ENCODE peak calls at places on chromosomes 3 and 15, in eight cellular contexts. One of them, this sample, is unnamed.

GRCh38 chr3:30682434-30683155 is 76.2 kb downstream of the TGFBR2 start:
- ATAC-seq in naive thymus-derived CD4-positive, alpha-beta T cell: peak
- ATAC-seq in HCT116: no peak
- ATAC-seq in activated CD8-positive, alpha-beta memory T cell treated with anti-CD3 and anti-CD28 coated beads, Interleukin-2, amount 10 ng/mL, durations not matched to agents 7 days and 5 days: no peak
- ATAC-seq in A549: no peak
- ATAC-seq in psoas muscle: peak
- ATAC-seq in Right ventricle myocardium superior: no peak
- ATAC-seq in activated T-cell treated with anti-CD3 and anti-CD28 coated beads, Interleukin-2, amount 50 U/mL, for 4 hours: peak
- ATAC-seq in this sample: no peak

GRCh38 chr15:82539690-82540054 is 585 bp downstream of the RPS17 start:
- ATAC-seq in naive thymus-derived CD4-positive, alpha-beta T cell: peak
- ATAC-seq in HCT116: no peak
- ATAC-seq in activated CD8-positive, alpha-beta memory T cell treated with anti-CD3 and anti-CD28 coated beads, Interleukin-2, amount 10 ng/mL, durations not matched to agents 7 days and 5 days: peak
- ATAC-seq in A549: peak
- ATAC-seq in psoas muscle: peak
- ATAC-seq in Right ventricle myocardium superior: peak
- ATAC-seq in activated T-cell treated with anti-CD3 and anti-CD28 coated beads, Interleukin-2, amount 50 U/mL, for 4 hours: no peak
- ATAC-seq in this sample: no peak

GRCh38 chr3:39809995-39810595 is 686 bp downstream of the MYRIP start:
- ATAC-seq in naive thymus-derived CD4-positive, alpha-beta T cell: no peak
- ATAC-seq in HCT116: no peak
- ATAC-seq in activated CD8-positive, alpha-beta memory T cell treated with anti-CD3 and anti-CD28 coated beads, Interleukin-2, amount 10 ng/mL, durations not matched to agents 7 days and 5 days: no peak
- ATAC-seq in A549: no peak
- ATAC-seq in psoas muscle: no peak
- ATAC-seq in Right ventricle myocardium superior: peak
- ATAC-seq in activated T-cell treated with anti-CD3 and anti-CD28 coated beads, Interleukin-2, amount 50 U/mL, for 4 hours: no peak
- ATAC-seq in this sample: no peak

GRCh38 chr15:76312540-76313174 is 1.4 kb upstream of the ETFA start:
- ATAC-seq in naive thymus-derived CD4-positive, alpha-beta T cell: no peak
- ATAC-seq in HCT116: no peak
- ATAC-seq in activated CD8-positive, alpha-beta memory T cell treated with anti-CD3 and anti-CD28 coated beads, Interleukin-2, amount 10 ng/mL, durations not matched to agents 7 days and 5 days: no peak
- ATAC-seq in A549: peak
- ATAC-seq in psoas muscle: no peak
- ATAC-seq in Right ventricle myocardium superior: no peak
- ATAC-seq in activated T-cell treated with anti-CD3 and anti-CD28 coated beads, Interleukin-2, amount 50 U/mL, for 4 hours: no peak
- ATAC-seq in this sample: no peak

GRCh38 chr15:50353251-50353998 is 1.6 kb downstream of the GABPB1 start:
- ATAC-seq in naive thymus-derived CD4-positive, alpha-beta T cell: peak
- ATAC-seq in HCT116: no peak
- ATAC-seq in activated CD8-positive, alpha-beta memory T cell treated with anti-CD3 and anti-CD28 coated beads, Interleukin-2, amount 10 ng/mL, durations not matched to agents 7 days and 5 days: peak
- ATAC-seq in A549: no peak
- ATAC-seq in psoas muscle: no peak
- ATAC-seq in Right ventricle myocardium superior: no peak
- ATAC-seq in activated T-cell treated with anti-CD3 and anti-CD28 coated beads, Interleukin-2, amount 50 U/mL, for 4 hours: peak
- ATAC-seq in this sample: peak

GRCh38 chr15:28885630-28886430 is at the start of gene APBA2:
- ATAC-seq in naive thymus-derived CD4-positive, alpha-beta T cell: peak
- ATAC-seq in HCT116: no peak
- ATAC-seq in activated CD8-positive, alpha-beta memory T cell treated with anti-CD3 and anti-CD28 coated beads, Interleukin-2, amount 10 ng/mL, durations not matched to agents 7 days and 5 days: peak
- ATAC-seq in A549: peak
- ATAC-seq in psoas muscle: no peak
- ATAC-seq in Right ventricle myocardium superior: peak
- ATAC-seq in activated T-cell treated with anti-CD3 and anti-CD28 coated beads, Interleukin-2, amount 50 U/mL, for 4 hours: peak
- ATAC-seq in this sample: peak

GRCh38 chr15:64611085-64611484 is 150.7 kb downstream of the ZNF609 start:
- ATAC-seq in naive thymus-derived CD4-positive, alpha-beta T cell: no peak
- ATAC-seq in HCT116: no peak
- ATAC-seq in activated CD8-positive, alpha-beta memory T cell treated with anti-CD3 and anti-CD28 coated beads, Interleukin-2, amount 10 ng/mL, durations not matched to agents 7 days and 5 days: no peak
- ATAC-seq in A549: peak
- ATAC-seq in psoas muscle: no peak
- ATAC-seq in Right ventricle myocardium superior: no peak
- ATAC-seq in activated T-cell treated with anti-CD3 and anti-CD28 coated beads, Interleukin-2, amount 50 U/mL, for 4 hours: no peak
- ATAC-seq in this sample: no peak

GRCh38 chr3:49110780-49111179 is 6.2 kb upstream of the QARS1 start:
- ATAC-seq in naive thymus-derived CD4-positive, alpha-beta T cell: no peak
- ATAC-seq in HCT116: no peak
- ATAC-seq in activated CD8-positive, alpha-beta memory T cell treated with anti-CD3 and anti-CD28 coated beads, Interleukin-2, amount 10 ng/mL, durations not matched to agents 7 days and 5 days: no peak
- ATAC-seq in A549: no peak
- ATAC-seq in psoas muscle: no peak
- ATAC-seq in Right ventricle myocardium superior: peak
- ATAC-seq in activated T-cell treated with anti-CD3 and anti-CD28 coated beads, Interleukin-2, amount 50 U/mL, for 4 hours: no peak
- ATAC-seq in this sample: no peak

GRCh38 chr15:32641517-32642059 is at the start of gene SCG5:
- ATAC-seq in naive thymus-derived CD4-positive, alpha-beta T cell: no peak
- ATAC-seq in HCT116: peak
- ATAC-seq in activated CD8-positive, alpha-beta memory T cell treated with anti-CD3 and anti-CD28 coated beads, Interleukin-2, amount 10 ng/mL, durations not matched to agents 7 days and 5 days: no peak
- ATAC-seq in A549: no peak
- ATAC-seq in psoas muscle: no peak
- ATAC-seq in Right ventricle myocardium superior: no peak
- ATAC-seq in activated T-cell treated with anti-CD3 and anti-CD28 coated beads, Interleukin-2, amount 50 U/mL, for 4 hours: no peak
- ATAC-seq in this sample: no peak

GRCh38 chr3:15317164-15317477 is 15.3 kb downstream of the SH3BP5 start:
- ATAC-seq in naive thymus-derived CD4-positive, alpha-beta T cell: no peak
- ATAC-seq in HCT116: no peak
- ATAC-seq in activated CD8-positive, alpha-beta memory T cell treated with anti-CD3 and anti-CD28 coated beads, Interleukin-2, amount 10 ng/mL, durations not matched to agents 7 days and 5 days: no peak
- ATAC-seq in A549: no peak
- ATAC-seq in psoas muscle: peak
- ATAC-seq in Right ventricle myocardium superior: peak
- ATAC-seq in activated T-cell treated with anti-CD3 and anti-CD28 coated beads, Interleukin-2, amount 50 U/mL, for 4 hours: no peak
- ATAC-seq in this sample: peak

GRCh38 chr3:66419053-66419440 is 81.8 kb downstream of the LRIG1 start:
- ATAC-seq in naive thymus-derived CD4-positive, alpha-beta T cell: no peak
- ATAC-seq in HCT116: no peak
- ATAC-seq in activated CD8-positive, alpha-beta memory T cell treated with anti-CD3 and anti-CD28 coated beads, Interleukin-2, amount 10 ng/mL, durations not matched to agents 7 days and 5 days: no peak
- ATAC-seq in A549: no peak
- ATAC-seq in psoas muscle: peak
- ATAC-seq in Right ventricle myocardium superior: no peak
- ATAC-seq in activated T-cell treated with anti-CD3 and anti-CD28 coated beads, Interleukin-2, amount 50 U/mL, for 4 hours: no peak
- ATAC-seq in this sample: no peak

GRCh38 chr15:53910236-53910849 is 67.9 kb upstream of the UNC13C start:
- ATAC-seq in naive thymus-derived CD4-positive, alpha-beta T cell: no peak
- ATAC-seq in HCT116: no peak
- ATAC-seq in activated CD8-positive, alpha-beta memory T cell treated with anti-CD3 and anti-CD28 coated beads, Interleukin-2, amount 10 ng/mL, durations not matched to agents 7 days and 5 days: no peak
- ATAC-seq in A549: peak
- ATAC-seq in psoas muscle: no peak
- ATAC-seq in Right ventricle myocardium superior: no peak
- ATAC-seq in activated T-cell treated with anti-CD3 and anti-CD28 coated beads, Interleukin-2, amount 50 U/mL, for 4 hours: no peak
- ATAC-seq in this sample: no peak

GRCh38 chr3:123584988-123585937 is at the start of gene HACD2:
- ATAC-seq in naive thymus-derived CD4-positive, alpha-beta T cell: peak
- ATAC-seq in HCT116: peak
- ATAC-seq in activated CD8-positive, alpha-beta memory T cell treated with anti-CD3 and anti-CD28 coated beads, Interleukin-2, amount 10 ng/mL, durations not matched to agents 7 days and 5 days: peak
- ATAC-seq in A549: peak
- ATAC-seq in psoas muscle: peak
- ATAC-seq in Right ventricle myocardium superior: peak
- ATAC-seq in activated T-cell treated with anti-CD3 and anti-CD28 coated beads, Interleukin-2, amount 50 U/mL, for 4 hours: peak
- ATAC-seq in this sample: peak

GRCh38 chr15:83970290-83970890 is 265.2 kb upstream of the GOLGA6L4 start:
- ATAC-seq in naive thymus-derived CD4-positive, alpha-beta T cell: no peak
- ATAC-seq in HCT116: no peak
- ATAC-seq in activated CD8-positive, alpha-beta memory T cell treated with anti-CD3 and anti-CD28 coated beads, Interleukin-2, amount 10 ng/mL, durations not matched to agents 7 days and 5 days: no peak
- ATAC-seq in A549: no peak
- ATAC-seq in psoas muscle: peak
- ATAC-seq in Right ventricle myocardium superior: peak
- ATAC-seq in activated T-cell treated with anti-CD3 and anti-CD28 coated beads, Interleukin-2, amount 50 U/mL, for 4 hours: no peak
- ATAC-seq in this sample: peak

GRCh38 chr3:128395046-128395445 is 71.6 kb downstream of the DNAJB8 start:
- ATAC-seq in naive thymus-derived CD4-positive, alpha-beta T cell: no peak
- ATAC-seq in HCT116: no peak
- ATAC-seq in activated CD8-positive, alpha-beta memory T cell treated with anti-CD3 and anti-CD28 coated beads, Interleukin-2, amount 10 ng/mL, durations not matched to agents 7 days and 5 days: no peak
- ATAC-seq in A549: no peak
- ATAC-seq in psoas muscle: no peak
- ATAC-seq in Right ventricle myocardium superior: no peak
- ATAC-seq in activated T-cell treated with anti-CD3 and anti-CD28 coated beads, Interleukin-2, amount 50 U/mL, for 4 hours: no peak
- ATAC-seq in this sample: no peak

GRCh38 chr3:68751883-68752282 is 180.5 kb downstream of the TAFA4 start:
- ATAC-seq in naive thymus-derived CD4-positive, alpha-beta T cell: no peak
- ATAC-seq in HCT116: no peak
- ATAC-seq in activated CD8-positive, alpha-beta memory T cell treated with anti-CD3 and anti-CD28 coated beads, Interleukin-2, amount 10 ng/mL, durations not matched to agents 7 days and 5 days: no peak
- ATAC-seq in A549: no peak
- ATAC-seq in psoas muscle: no peak
- ATAC-seq in Right ventricle myocardium superior: no peak
- ATAC-seq in activated T-cell treated with anti-CD3 and anti-CD28 coated beads, Interleukin-2, amount 50 U/mL, for 4 hours: no peak
- ATAC-seq in this sample: no peak

GRCh38 chr3:178966299-178967183 is 105.1 kb downstream of the ZMAT3 start:
- ATAC-seq in naive thymus-derived CD4-positive, alpha-beta T cell: no peak
- ATAC-seq in HCT116: peak
- ATAC-seq in activated CD8-positive, alpha-beta memory T cell treated with anti-CD3 and anti-CD28 coated beads, Interleukin-2, amount 10 ng/mL, durations not matched to agents 7 days and 5 days: no peak
- ATAC-seq in A549: no peak
- ATAC-seq in psoas muscle: no peak
- ATAC-seq in Right ventricle myocardium superior: peak
- ATAC-seq in activated T-cell treated with anti-CD3 and anti-CD28 coated beads, Interleukin-2, amount 50 U/mL, for 4 hours: no peak
- ATAC-seq in this sample: peak

GRCh38 chr15:69104050-69104750 is 56.2 kb upstream of the GLCE start:
- ATAC-seq in naive thymus-derived CD4-positive, alpha-beta T cell: no peak
- ATAC-seq in HCT116: no peak
- ATAC-seq in activated CD8-positive, alpha-beta memory T cell treated with anti-CD3 and anti-CD28 coated beads, Interleukin-2, amount 10 ng/mL, durations not matched to agents 7 days and 5 days: peak
- ATAC-seq in A549: no peak
- ATAC-seq in psoas muscle: no peak
- ATAC-seq in Right ventricle myocardium superior: no peak
- ATAC-seq in activated T-cell treated with anti-CD3 and anti-CD28 coated beads, Interleukin-2, amount 50 U/mL, for 4 hours: no peak
- ATAC-seq in this sample: no peak

GRCh38 chr3:165406425-165406824 is 210.2 kb upstream of the SLITRK3 start:
- ATAC-seq in naive thymus-derived CD4-positive, alpha-beta T cell: no peak
- ATAC-seq in HCT116: no peak
- ATAC-seq in activated CD8-positive, alpha-beta memory T cell treated with anti-CD3 and anti-CD28 coated beads, Interleukin-2, amount 10 ng/mL, durations not matched to agents 7 days and 5 days: no peak
- ATAC-seq in A549: no peak
- ATAC-seq in psoas muscle: no peak
- ATAC-seq in Right ventricle myocardium superior: no peak
- ATAC-seq in activated T-cell treated with anti-CD3 and anti-CD28 coated beads, Interleukin-2, amount 50 U/mL, for 4 hours: no peak
- ATAC-seq in this sample: no peak

This sample was measured in gastroesophageal sphincter.